ENCODE peak calls at places on chromosomes 11 and 22, in four cellular contexts. K is iPS DF 6.9; M is CD8-positive, alpha-beta memory T cell; J is osteoblast. B is an unnamed sample. For H3K9me3, the result is how much of the 10 kb centered on the place peaks cover.

GRCh38 chr11:104534268-104534667 is 364.0 kb downstream of the CASP12 start:
- DNase-seq in M (no peak), J (no peak), K (no peak), B (no peak)

GRCh38 chr11:35115688-35116030 is 23.3 kb upstream of the CD44 start:
- DNase-seq in M (no peak), J (no peak), K (no peak), B (no peak)

GRCh38 chr11:117572671-117573070 is 224.3 kb downstream of the DSCAML1 start:
- DNase-seq in M (no peak), J (no peak), K (no peak), B (no peak)

GRCh38 chr22:36470994-36471331 is 10.5 kb downstream of the TXN2 start:
- DNase-seq in K (no peak), J (no peak), M (no peak), B (no peak)

GRCh38 chr22:25987948-25988347 is 181.3 kb upstream of the SEZ6L start:
- DNase-seq in M (no peak), K (no peak), J (no peak), B (no peak)

GRCh38 chr11:59822989-59823566 is 12.5 kb upstream of the MRPL16 start:
- DNase-seq in J (peak), M (peak), K (no peak), B (peak)

GRCh38 chr11:75166791-75167190 is 15.9 kb downstream of the SLCO2B1 start:
- DNase-seq in J (no peak), K (no peak), M (no peak), B (no peak)

GRCh38 chr11:69007978-69008381 is 5.1 kb downstream of the MRGPRF start:
- DNase-seq in K (no peak), J (peak), M (no peak), B (peak)

GRCh38 chr11:108685419-108686161 is 20.7 kb downstream of the DDX10 start:
- DNase-seq in M (no peak), J (peak), K (no peak), B (no peak)

GRCh38 chr22:46727813-46728364 is 10.2 kb downstream of the CERK start:
- DNase-seq in K (no peak), M (no peak), J (peak), B (no peak)

GRCh38 chr11:118437046-118437735 is 899 bp downstream of the KMT2A start:
- DNase-seq in M (peak), J (peak), K (no peak), B (peak)

GRCh38 chr11:28833670-28834069 is 725.5 kb downstream of the METTL15 start:
- DNase-seq in M (no peak), K (no peak), J (no peak), B (peak)

GRCh38 chr11:8871283-8871775 is 39.7 kb upstream of the AKIP1 start:
- DNase-seq in K (no peak), J (peak), M (no peak), B (peak)

GRCh38 chr11:109747839-109748238 is 325.8 kb downstream of the C11orf87 start:
- DNase-seq in M (no peak), K (no peak), J (no peak), B (no peak)

GRCh38 chr11:92399702-92400101 is 175.1 kb downstream of the FAT3 start:
- DNase-seq in M (no peak), J (no peak), K (no peak), B (no peak)

GRCh38 chr22:20948989-20949388 is 18.1 kb upstream of the AIFM3 start:
- DNase-seq in J (no peak), M (no peak), K (no peak), B (no peak)

GRCh38 chr11:74683941-74684481 is 47.2 kb downstream of the CHRDL2 start:
- DNase-seq in M (no peak), J (peak), K (no peak), B (no peak)

GRCh38 chr22:18070041-18070440 is 7.7 kb upstream of the PEX26 start:
- DNase-seq in K (no peak), J (no peak), M (no peak), B (no peak)

GRCh38 chr11:116072776-116073175 is 568.6 kb upstream of the CADM1 start:
- DNase-seq in K (no peak), M (no peak), J (no peak), B (no peak)

GRCh38 chr11:77075425-77075905 is 8.7 kb downstream of the CAPN5 start:
- DNase-seq in M (no peak), K (no peak), J (peak), B (no peak)

GRCh38 chr11:2201542-2201941 is 29.9 kb upstream of the TH start:
- DNase-seq in M (no peak), J (peak), K (no peak), B (no peak)

GRCh38 chr22:20149257-20150250 is 1.3 kb downstream of the CCDC188 start:
- DNase-seq in K (no peak), M (no peak), J (no peak), B (no peak)

GRCh38 chr22:42277988-42278776 is 7.7 kb upstream of the TCF20 start:
- DNase-seq in M (no peak), K (no peak), J (peak), B (no peak)

GRCh38 chr11:43021466-43021865 is 290.3 kb upstream of the API5 start:
- DNase-seq in J (no peak), K (no peak), M (no peak), B (no peak)

GRCh38 chr22:49449377-49449776 is 378.3 kb downstream of the BRD1 start:
- DNase-seq in K (no peak), M (no peak), J (peak), B (no peak)

GRCh38 chr11:125055107-125055715 is 7.9 kb upstream of the SLC37A2 start:
- DNase-seq in J (no peak), K (no peak), M (no peak), B (no peak)

GRCh38 chr11:78469905-78470304 is 52.3 kb upstream of the GAB2 start:
- DNase-seq in M (no peak), J (peak), K (no peak), B (no peak)

GRCh38 chr11:134246678-134247077 is 6.5 kb downstream of the THYN1 start:
- DNase-seq in M (no peak), K (no peak), J (no peak), B (no peak)

GRCh38 chr11:93738647-93739081 is 2.6 kb downstream of the TAF1D start:
- DNase-seq in K (no peak), M (no peak), J (peak), B (no peak)

GRCh38 chr11:16469968-16470367 is 113.6 kb upstream of the SOX6 start:
- DNase-seq in K (no peak), M (no peak), J (no peak), B (no peak)

GRCh38 chr11:73185680-73186293 is 32.3 kb upstream of the P2RY2 start:
- DNase-seq in K (no peak), J (peak), M (no peak), B (peak)

GRCh38 chr11:74948546-74948897 is 369 bp downstream of the XRRA1 start:
- DNase-seq in K (no peak), M (no peak), J (no peak), B (no peak)

DNA sequence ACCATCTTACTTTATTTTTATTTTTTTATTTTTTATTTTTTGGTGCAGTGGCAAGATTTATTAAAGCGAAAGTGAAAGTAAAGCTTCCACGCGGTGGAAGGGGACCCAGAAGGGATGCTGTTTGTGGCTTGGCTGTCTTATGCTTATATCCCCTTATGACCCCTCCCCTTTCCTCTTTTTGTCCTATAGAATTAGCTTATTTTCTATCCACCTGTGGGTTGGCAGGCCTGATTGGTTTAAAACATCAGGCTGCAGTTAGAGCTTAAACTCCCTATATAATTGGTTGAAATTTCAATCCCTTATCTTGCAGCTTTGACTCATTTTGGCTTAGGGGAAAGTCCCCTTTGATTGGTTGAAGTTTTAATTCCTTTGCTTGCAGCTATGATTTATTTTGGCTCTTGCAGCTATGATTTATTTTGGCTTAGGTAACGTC is 50.5 kb downstream of the NNMT start:
- DNase-seq in J (no peak), K (no peak), M (peak), B (no peak)
- H3K4me3 ChIP-seq in J (no peak), K (no peak), M (no peak), B (no peak)

GRCh38 chr22:30000566-30000965 is 79.7 kb upstream of the HORMAD2 start:
- DNase-seq in K (no peak), M (no peak), J (peak), B (no peak)
- H3K9me3 ChIP-seq in K (under half), M (under half), J (under half), B (under half)

DNA sequence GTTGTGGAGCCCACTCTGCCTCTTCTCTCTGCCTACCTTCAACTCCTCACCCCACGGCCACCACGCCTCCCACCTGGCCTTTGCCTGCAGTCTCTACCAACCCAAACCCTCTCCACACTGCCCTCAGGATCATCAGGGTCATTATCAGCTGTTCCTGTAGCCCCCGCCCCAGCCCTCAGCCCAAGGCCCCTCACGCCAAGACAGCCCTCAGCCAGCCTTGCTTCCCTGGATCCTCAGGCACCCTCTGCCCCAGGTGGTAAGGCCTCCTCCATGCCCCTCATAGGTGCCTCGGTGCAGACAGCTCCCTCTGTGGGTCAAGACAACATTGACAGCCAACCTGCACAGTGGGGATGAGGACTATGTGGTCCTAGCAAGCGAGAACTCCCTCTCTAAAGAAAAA is 1.7 kb downstream of the SBF1 start:
- DNase-seq in J (no peak), M (peak), K (no peak), B (no peak)
- H3K4me3 ChIP-seq in J (no peak), M (peak), K (no peak), B (no peak)

GRCh38 chr22:48224332-48224731 is 1461.9 kb downstream of the TBC1D22A start:
- DNase-seq in J (no peak), M (no peak), K (no peak), B (no peak)
- H3K9me3 ChIP-seq in J (under half), M (under half), K (under half), B (under half)